ENCODE peak calls at places on chromosomes 6 and 20, in five cellular contexts. V is NCI-H460, H is colonic mucosa, A is EH, S is NCI-H1436. I is an unnamed sample.

GRCh38 chr6:37473364-37474095 is 26.2 kb downstream of the CCDC167 start:
- DNase-seq in V (no peak), H (no peak), A (peak; percentile 80), S (no peak), I (peak; percentile 32)

GRCh38 chr6:34560366-34561226 is 4.5 kb upstream of the SPDEF start:
- DNase-seq in V (peak; percentile 74), H (no peak), A (peak; percentile 49), S (no peak), I (peak; percentile 56)

GRCh38 chr20:64064145-64064698 is 1.2 kb downstream of the TCEA2 start:
- DNase-seq in V (no peak), H (no peak), A (peak; percentile 80), S (no peak), I (peak; percentile 38)

GRCh38 chr6:46626228-46626909 is 26.2 kb downstream of the CYP39A1 start:
- DNase-seq in V (peak; percentile 22), H (no peak), A (peak; percentile 27), S (no peak), I (no peak)

GRCh38 chr20:20024942-20025341 is 7.8 kb downstream of the NAA20 start:
- DNase-seq in V (no peak), H (no peak), A (peak; percentile 73), S (no peak), I (peak; percentile 63)

GRCh38 chr6:104957301-104958177 is 632 bp downstream of the LIN28B start:
- DNase-seq in V (no peak), H (no peak), A (no peak), S (no peak), I (no peak)

GRCh38 chr6:117907600-117908245 is 659 bp downstream of the SLC35F1 start:
- DNase-seq in V (no peak), H (no peak), A (no peak), S (no peak), I (no peak)

GRCh38 chr6:3108746-3109414 is 9.6 kb upstream of the BPHL start:
- DNase-seq in V (no peak), H (no peak), A (no peak), S (no peak), I (no peak)

GRCh38 chr6:164331026-164331425 is 916.5 kb downstream of the QKI start:
- DNase-seq in V (no peak), H (no peak), A (no peak), S (no peak), I (no peak)